ENCODE peak calls at places on chromosomes 2 and 18, in eight cellular contexts. U is lower lobe of right lung, Q is astrocyte, S is pancreas, Z is epithelial cell of esophagus, H is tibial artery, N is Peyer's patch, L is BE2C. V is an unnamed sample.

GRCh38 chr18:59715445-59715844 is 18.2 kb upstream of the CCBE1 start:
- DNase-seq in U (no peak), Q (peak), S (no peak), Z (peak), H (no peak), N (no peak), L (no peak), V (no peak)

GRCh38 chr2:38432827-38433606 is 55.9 kb upstream of the ATL2 start:
- DNase-seq in U (no peak), Q (no peak), S (no peak), Z (no peak), H (peak), N (peak), L (no peak), V (no peak)

GRCh38 chr18:6009751-6010150 is 114.4 kb upstream of the TMEM200C start:
- DNase-seq in U (no peak), Q (peak), S (no peak), Z (no peak), H (no peak), N (no peak), L (no peak), V (peak)

GRCh38 chr2:37779123-37779522 is 107.7 kb upstream of the CDC42EP3 start:
- DNase-seq in U (no peak), Q (no peak), S (no peak), Z (no peak), H (no peak), N (no peak), L (no peak), V (no peak)

GRCh38 chr18:31648966-31649429 is 35.4 kb downstream of the B4GALT6 start:
- DNase-seq in U (no peak), Q (peak), S (no peak), Z (peak), H (no peak), N (no peak), L (no peak), V (peak)

GRCh38 chr18:50154420-50154819 is 40.5 kb downstream of the MYO5B start:
- DNase-seq in U (no peak), Q (no peak), S (no peak), Z (peak), H (no peak), N (no peak), L (no peak), V (no peak)

GRCh38 chr2:224892574-224893204 is 149.6 kb downstream of the DOCK10 start:
- DNase-seq in U (no peak), Q (no peak), S (no peak), Z (no peak), H (no peak), N (no peak), L (no peak), V (peak)

GRCh38 chr2:20515293-20516220 is 68.7 kb downstream of the RHOB start:
- DNase-seq in U (no peak), Q (no peak), S (no peak), Z (peak), H (no peak), N (no peak), L (no peak), V (no peak)

GRCh38 chr2:26384597-26384996 is 17.1 kb upstream of the DRC1 start:
- DNase-seq in U (no peak), Q (no peak), S (no peak), Z (no peak), H (no peak), N (no peak), L (no peak), V (no peak)

GRCh38 chr2:84741182-84741822 is 139.6 kb downstream of the TRABD2A start:
- DNase-seq in U (no peak), Q (no peak), S (no peak), Z (peak), H (no peak), N (no peak), L (peak), V (peak)

GRCh38 chr2:60706021-60706420 is 50.0 kb upstream of the PAPOLG start:
- DNase-seq in U (no peak), Q (peak), S (no peak), Z (peak), H (no peak), N (no peak), L (no peak), V (no peak)

GRCh38 chr2:145343287-145343686 is 823.4 kb upstream of the ZEB2 start:
- DNase-seq in U (no peak), Q (no peak), S (no peak), Z (no peak), H (no peak), N (no peak), L (no peak), V (no peak)

GRCh38 chr2:8408560-8409460 is 273.0 kb upstream of the ID2 start:
- DNase-seq in U (no peak), Q (no peak), S (no peak), Z (no peak), H (no peak), N (no peak), L (no peak), V (no peak)

GRCh38 chr2:189763908-189764661 is 1.5 kb upstream of the OSGEPL1 start:
- DNase-seq in U (no peak), Q (no peak), S (no peak), Z (no peak), H (no peak), N (no peak), L (no peak), V (peak)

GRCh38 chr2:230762317-230762896 is 49.8 kb downstream of the CAB39 start:
- DNase-seq in U (no peak), Q (no peak), S (no peak), Z (peak), H (no peak), N (no peak), L (peak), V (no peak)

GRCh38 chr2:234919711-234920110 is 32.1 kb upstream of the SH3BP4 start:
- DNase-seq in U (no peak), Q (peak), S (no peak), Z (no peak), H (no peak), N (no peak), L (no peak), V (peak)

GRCh38 chr2:46748121-46748520 is 167.5 kb downstream of the MCFD2 start:
- DNase-seq in U (no peak), Q (peak), S (no peak), Z (no peak), H (no peak), N (no peak), L (no peak), V (no peak)

GRCh38 chr18:45521151-45521550 is 94.1 kb upstream of the SLC14A2 start:
- DNase-seq in U (no peak), Q (peak), S (no peak), Z (no peak), H (no peak), N (no peak), L (no peak), V (peak)

GRCh38 chr2:166060191-166060590 is 67.6 kb downstream of the SCN1A start:
- DNase-seq in U (no peak), Q (no peak), S (no peak), Z (peak), H (no peak), N (no peak), L (no peak), V (peak)

GRCh38 chr2:224971214-224971613 is 71.1 kb downstream of the DOCK10 start:
- DNase-seq in U (peak), Q (no peak), S (no peak), Z (peak), H (no peak), N (peak), L (no peak), V (no peak)

GRCh38 chr18:26863921-26864497 is 1.5 kb downstream of the AQP4 start:
- DNase-seq in U (no peak), Q (no peak), S (no peak), Z (no peak), H (no peak), N (no peak), L (no peak), V (no peak)

GRCh38 chr2:30505500-30506180 is 58.6 kb downstream of the LCLAT1 start:
- DNase-seq in U (no peak), Q (no peak), S (no peak), Z (no peak), H (no peak), N (no peak), L (no peak), V (no peak)

GRCh38 chr2:30502310-30502709 is 55.3 kb downstream of the LCLAT1 start:
- DNase-seq in U (no peak), Q (no peak), S (no peak), Z (no peak), H (no peak), N (no peak), L (no peak), V (no peak)

GRCh38 chr2:30500699-30501098 is 53.7 kb downstream of the LCLAT1 start:
- DNase-seq in U (no peak), Q (no peak), S (no peak), Z (no peak), H (no peak), N (no peak), L (no peak), V (no peak)

GRCh38 chr2:30503007-30503691 is 56.1 kb downstream of the LCLAT1 start:
- DNase-seq in U (no peak), Q (no peak), S (no peak), Z (no peak), H (no peak), N (no peak), L (no peak), V (no peak)

DNA sequence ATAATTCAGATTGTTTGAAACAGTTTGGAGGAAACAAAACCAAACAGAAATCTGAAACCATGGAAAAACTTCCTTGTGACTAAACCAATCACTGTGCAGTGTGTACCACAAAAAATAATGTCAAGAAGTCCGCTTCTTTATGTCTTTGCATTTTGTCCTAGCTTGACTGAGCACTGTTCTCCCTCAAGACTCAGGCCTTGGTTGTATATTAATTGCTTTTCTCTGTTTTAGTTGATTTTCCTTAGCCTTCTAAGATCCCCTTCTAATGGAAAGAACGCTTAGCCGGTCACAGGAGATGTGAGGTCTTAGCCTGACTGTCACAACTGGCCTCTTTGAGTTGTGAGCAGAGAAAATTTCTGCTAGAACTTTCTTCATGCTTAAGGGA is 56.6 kb downstream of the LCLAT1 start:
- DNase-seq in U (no peak), Q (no peak), S (no peak), Z (no peak), H (no peak), N (no peak), L (no peak), V (no peak)
- TF ChIP-seq CTCF in U (no peak), Q (no peak), S (no peak), Z (no peak), H (no peak), N (no peak), L (no peak), V (no peak)

GRCh38 chr2:220011859-220012258 is 384.4 kb downstream of the SLC4A3 start:
- DNase-seq in U (no peak), Q (no peak), S (no peak), Z (no peak), H (no peak), N (no peak), L (no peak), V (no peak)
- H3K4me3 ChIP-seq in U (no peak), Q (no peak), S (no peak), Z (no peak), H (no peak), N (no peak), L (no peak), V (no peak)

GRCh38 chr2:62443886-62444285 is 62.1 kb downstream of the TMEM17 start:
- DNase-seq in U (no peak), Q (no peak), S (no peak), Z (no peak), H (no peak), N (no peak), L (no peak), V (no peak)
- TF ChIP-seq CTCF in U (no peak), Q (no peak), S (no peak), Z (no peak), H (no peak), N (no peak), L (no peak), V (no peak)

DNA sequence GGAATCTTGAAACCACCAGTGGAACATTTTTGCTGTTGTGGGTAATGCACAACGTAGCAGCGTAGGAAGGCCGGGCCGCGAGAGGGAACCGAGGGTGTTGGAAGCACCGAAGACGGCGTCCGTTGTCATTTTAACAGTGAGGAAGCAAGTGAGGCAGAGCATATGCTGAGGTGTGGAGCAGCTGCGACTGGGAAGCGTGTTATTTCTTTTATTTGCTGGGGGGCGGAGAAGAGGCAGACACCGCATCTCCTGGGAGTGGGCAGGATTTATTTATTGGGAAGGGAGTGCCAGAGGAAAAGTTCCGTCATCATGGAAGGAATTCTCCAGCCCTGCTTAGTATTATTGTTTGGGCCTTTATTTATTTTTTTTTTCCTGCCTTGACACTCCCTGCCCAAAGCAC is 232.8 kb downstream of the KLHL29 start:
- DNase-seq in U (no peak), Q (no peak), S (no peak), Z (no peak), H (peak), N (no peak), L (no peak), V (no peak)
- H3K4me3 ChIP-seq in U (peak), Q (no peak), S (no peak), Z (no peak), H (peak), N (no peak), L (no peak), V (peak)

GRCh38 chr18:76380791-76381405 is 114.1 kb downstream of the ZNF516 start:
- DNase-seq in U (no peak), Q (no peak), S (no peak), Z (peak), H (no peak), N (no peak), L (no peak), V (peak)
- TF ChIP-seq CTCF in U (peak), Q (peak), S (no peak), Z (peak), H (no peak), N (no peak), L (no peak), V (peak)

GRCh38 chr2:199467462-199467822 is 9.7 kb upstream of the SATB2 start:
- DNase-seq in U (no peak), Q (no peak), S (no peak), Z (no peak), H (no peak), N (no peak), L (no peak), V (no peak)
- H3K4me3 ChIP-seq in U (no peak), Q (no peak), S (no peak), Z (no peak), H (no peak), N (no peak), L (no peak), V (no peak)

GRCh38 chr2:34907812-34908211 is 1308.7 kb upstream of the FAM98A start:
- DNase-seq in U (no peak), Q (no peak), S (no peak), Z (no peak), H (no peak), N (no peak), L (no peak), V (no peak)
- TF ChIP-seq CTCF in U (no peak), Q (no peak), S (no peak), Z (no peak), H (no peak), N (no peak), L (peak), V (no peak)

GRCh38 chr18:48935433-48935774 is 15.4 kb downstream of the SMAD7 start:
- DNase-seq in U (no peak), Q (no peak), S (no peak), Z (no peak), H (no peak), N (no peak), L (no peak), V (no peak)
- H3K4me3 ChIP-seq in U (peak), Q (no peak), S (no peak), Z (no peak), H (peak), N (no peak), L (no peak), V (no peak)

GRCh38 chr2:53210538-53210937 is 557.1 kb upstream of the CHAC2 start:
- DNase-seq in U (no peak), Q (no peak), S (no peak), Z (no peak), H (no peak), N (no peak), L (no peak), V (no peak)
- TF ChIP-seq CTCF in U (no peak), Q (peak), S (no peak), Z (no peak), H (no peak), N (no peak), L (peak), V (no peak)

GRCh38 chr2:69582582-69583176 is 60.9 kb downstream of the AAK1 start:
- DNase-seq in U (no peak), Q (peak), S (peak), Z (no peak), H (no peak), N (no peak), L (no peak), V (peak)
- H3K4me3 ChIP-seq in U (no peak), Q (no peak), S (no peak), Z (no peak), H (no peak), N (no peak), L (no peak), V (no peak)